ENCODE peak calls at places on chromosome 1, in nine cellular contexts. J, T, P, F, Z, K, C, Q and B are unnamed samples.

GRCh38 chr1:184823080-184823479 is 68.4 kb upstream of the EDEM3 start:
- DNase-seq in J (no peak), T (no peak), P (no peak), F (no peak), Z (no peak), K (no peak), C (no peak), Q (no peak), B (no peak)

GRCh38 chr1:151472852-151473731 is 13.8 kb upstream of the POGZ start:
- DNase-seq in J (no peak), T (no peak), P (peak), F (peak), Z (no peak), K (peak), C (no peak), Q (peak), B (no peak)

GRCh38 chr1:110242062-110242461 is 31.9 kb downstream of the KCNC4 start:
- DNase-seq in J (no peak), T (no peak), P (no peak), F (no peak), Z (no peak), K (no peak), C (no peak), Q (no peak), B (no peak)

GRCh38 chr1:34263411-34263810 is 86.7 kb downstream of the C1orf94 start:
- DNase-seq in J (no peak), T (no peak), P (no peak), F (no peak), Z (no peak), K (no peak), C (no peak), Q (no peak), B (no peak)

GRCh38 chr1:93346472-93346991 is 825 bp downstream of the DR1 start:
- DNase-seq in J (no peak), T (peak), P (peak), F (peak), Z (peak), K (peak), C (peak), Q (peak), B (peak)

GRCh38 chr1:2596530-2597333 is 10.2 kb downstream of the PRXL2B start:
- DNase-seq in J (no peak), T (no peak), P (no peak), F (no peak), Z (no peak), K (no peak), C (peak), Q (peak), B (peak)

GRCh38 chr1:154574715-154575114 is 7.1 kb downstream of the CHRNB2 start:
- DNase-seq in J (no peak), T (peak), P (peak), F (no peak), Z (no peak), K (no peak), C (peak), Q (peak), B (peak)

GRCh38 chr1:15051898-15052528 is 101.5 kb upstream of the TMEM51 start:
- DNase-seq in J (no peak), T (no peak), P (no peak), F (no peak), Z (no peak), K (no peak), C (no peak), Q (no peak), B (no peak)

GRCh38 chr1:67463298-67463960 is 33.2 kb upstream of the SERBP1 start:
- DNase-seq in J (no peak), T (peak), P (no peak), F (no peak), Z (no peak), K (no peak), C (no peak), Q (peak), B (no peak)

GRCh38 chr1:39407889-39408640 is 83.4 kb upstream of the BMP8A start:
- DNase-seq in J (no peak), T (no peak), P (no peak), F (no peak), Z (peak), K (no peak), C (no peak), Q (peak), B (peak)

GRCh38 chr1:33137800-33138199 is 44.0 kb downstream of the TRIM62 start:
- DNase-seq in J (no peak), T (no peak), P (peak), F (peak), Z (peak), K (peak), C (peak), Q (no peak), B (peak)

GRCh38 chr1:198169704-198170103 is 12.9 kb downstream of the NEK7 start:
- DNase-seq in J (no peak), T (no peak), P (no peak), F (no peak), Z (no peak), K (peak), C (no peak), Q (no peak), B (no peak)